ENCODE peak calls at places on chromosomes 4 and X, in four cellular contexts. One of them, this sample, is unnamed.

GRCh38 chrX:17226736-17227135 is 148.3 kb upstream of the NHS start:
- DNase-seq in stimulated activated CD4-positive, alpha-beta T cell treated with anti-CD3 and anti-CD28 coated beads, Interleukin-4, amount 100 ng/mL, for 1 hour: no peak
- DNase-seq in activated CD4-positive, alpha-beta T cell treated with anti-CD3 and anti-CD28 coated beads for 36 hours: no peak
- DNase-seq in SK-N-SH: no peak
- DNase-seq in this sample: no peak

GRCh38 chr4:7558436-7558835 is 123.7 kb upstream of the PSAPL1 start:
- DNase-seq in stimulated activated CD4-positive, alpha-beta T cell treated with anti-CD3 and anti-CD28 coated beads, Interleukin-4, amount 100 ng/mL, for 1 hour: no peak
- DNase-seq in activated CD4-positive, alpha-beta T cell treated with anti-CD3 and anti-CD28 coated beads for 36 hours: no peak
- DNase-seq in SK-N-SH: no peak
- DNase-seq in this sample: no peak

GRCh38 chr4:6908397-6909112 is 1.1 kb upstream of the TBC1D14 start:
- DNase-seq in stimulated activated CD4-positive, alpha-beta T cell treated with anti-CD3 and anti-CD28 coated beads, Interleukin-4, amount 100 ng/mL, for 1 hour: no peak
- DNase-seq in activated CD4-positive, alpha-beta T cell treated with anti-CD3 and anti-CD28 coated beads for 36 hours: no peak
- DNase-seq in SK-N-SH: peak; percentile 58
- DNase-seq in this sample: no peak

GRCh38 chr4:169137555-169137920 is 127.5 kb upstream of the CBR4 start:
- DNase-seq in stimulated activated CD4-positive, alpha-beta T cell treated with anti-CD3 and anti-CD28 coated beads, Interleukin-4, amount 100 ng/mL, for 1 hour: no peak
- DNase-seq in activated CD4-positive, alpha-beta T cell treated with anti-CD3 and anti-CD28 coated beads for 36 hours: no peak
- DNase-seq in SK-N-SH: no peak
- DNase-seq in this sample: no peak

GRCh38 chrX:10047631-10048030 is 80.5 kb downstream of the CLDN34 start:
- DNase-seq in stimulated activated CD4-positive, alpha-beta T cell treated with anti-CD3 and anti-CD28 coated beads, Interleukin-4, amount 100 ng/mL, for 1 hour: no peak
- DNase-seq in activated CD4-positive, alpha-beta T cell treated with anti-CD3 and anti-CD28 coated beads for 36 hours: no peak
- DNase-seq in SK-N-SH: no peak
- DNase-seq in this sample: no peak

GRCh38 chr4:188660796-188661195 is 521.6 kb downstream of the TRIML1 start:
- DNase-seq in stimulated activated CD4-positive, alpha-beta T cell treated with anti-CD3 and anti-CD28 coated beads, Interleukin-4, amount 100 ng/mL, for 1 hour: no peak
- DNase-seq in activated CD4-positive, alpha-beta T cell treated with anti-CD3 and anti-CD28 coated beads for 36 hours: no peak
- DNase-seq in SK-N-SH: no peak
- DNase-seq in this sample: no peak

GRCh38 chr4:24214796-24215195 is 324.9 kb upstream of the PPARGC1A start:
- DNase-seq in stimulated activated CD4-positive, alpha-beta T cell treated with anti-CD3 and anti-CD28 coated beads, Interleukin-4, amount 100 ng/mL, for 1 hour: no peak
- DNase-seq in activated CD4-positive, alpha-beta T cell treated with anti-CD3 and anti-CD28 coated beads for 36 hours: no peak
- DNase-seq in SK-N-SH: no peak
- DNase-seq in this sample: no peak

GRCh38 chr4:38230121-38230728 is 270.0 kb downstream of the PTTG2 start:
- DNase-seq in stimulated activated CD4-positive, alpha-beta T cell treated with anti-CD3 and anti-CD28 coated beads, Interleukin-4, amount 100 ng/mL, for 1 hour: no peak
- DNase-seq in activated CD4-positive, alpha-beta T cell treated with anti-CD3 and anti-CD28 coated beads for 36 hours: no peak
- DNase-seq in SK-N-SH: no peak
- DNase-seq in this sample: no peak

GRCh38 chr4:20764353-20764752 is 64.1 kb downstream of the PACRGL start:
- DNase-seq in stimulated activated CD4-positive, alpha-beta T cell treated with anti-CD3 and anti-CD28 coated beads, Interleukin-4, amount 100 ng/mL, for 1 hour: no peak
- DNase-seq in activated CD4-positive, alpha-beta T cell treated with anti-CD3 and anti-CD28 coated beads for 36 hours: no peak
- DNase-seq in SK-N-SH: no peak
- DNase-seq in this sample: no peak

GRCh38 chr4:104073245-104073644 is 353.5 kb upstream of the TACR3 start:
- DNase-seq in stimulated activated CD4-positive, alpha-beta T cell treated with anti-CD3 and anti-CD28 coated beads, Interleukin-4, amount 100 ng/mL, for 1 hour: no peak
- DNase-seq in activated CD4-positive, alpha-beta T cell treated with anti-CD3 and anti-CD28 coated beads for 36 hours: no peak
- DNase-seq in SK-N-SH: no peak
- DNase-seq in this sample: no peak

GRCh38 chr4:17526695-17527477 is 11.9 kb downstream of the CLRN2 start:
- DNase-seq in stimulated activated CD4-positive, alpha-beta T cell treated with anti-CD3 and anti-CD28 coated beads, Interleukin-4, amount 100 ng/mL, for 1 hour: no peak
- DNase-seq in activated CD4-positive, alpha-beta T cell treated with anti-CD3 and anti-CD28 coated beads for 36 hours: no peak
- DNase-seq in SK-N-SH: no peak
- DNase-seq in this sample: no peak

GRCh38 chrX:114582698-114583395 is 1.0 kb upstream of the HTR2C start:
- DNase-seq in stimulated activated CD4-positive, alpha-beta T cell treated with anti-CD3 and anti-CD28 coated beads, Interleukin-4, amount 100 ng/mL, for 1 hour: no peak
- DNase-seq in activated CD4-positive, alpha-beta T cell treated with anti-CD3 and anti-CD28 coated beads for 36 hours: no peak
- DNase-seq in SK-N-SH: no peak
- DNase-seq in this sample: no peak

GRCh38 chrX:10524578-10524977 is 95.8 kb downstream of the MID1 start:
- DNase-seq in stimulated activated CD4-positive, alpha-beta T cell treated with anti-CD3 and anti-CD28 coated beads, Interleukin-4, amount 100 ng/mL, for 1 hour: no peak
- DNase-seq in activated CD4-positive, alpha-beta T cell treated with anti-CD3 and anti-CD28 coated beads for 36 hours: no peak
- DNase-seq in SK-N-SH: no peak
- DNase-seq in this sample: no peak

GRCh38 chrX:20451936-20452335 is 185.2 kb upstream of the RPS6KA3 start:
- DNase-seq in stimulated activated CD4-positive, alpha-beta T cell treated with anti-CD3 and anti-CD28 coated beads, Interleukin-4, amount 100 ng/mL, for 1 hour: no peak
- DNase-seq in activated CD4-positive, alpha-beta T cell treated with anti-CD3 and anti-CD28 coated beads for 36 hours: no peak
- DNase-seq in SK-N-SH: no peak
- DNase-seq in this sample: no peak

GRCh38 chrX:108399427-108400165 is 38.6 kb downstream of the COL4A6 start:
- DNase-seq in stimulated activated CD4-positive, alpha-beta T cell treated with anti-CD3 and anti-CD28 coated beads, Interleukin-4, amount 100 ng/mL, for 1 hour: no peak
- DNase-seq in activated CD4-positive, alpha-beta T cell treated with anti-CD3 and anti-CD28 coated beads for 36 hours: no peak
- DNase-seq in SK-N-SH: no peak
- DNase-seq in this sample: no peak

GRCh38 chr4:126265880-126266279 is 951.1 kb downstream of the FAT4 start:
- DNase-seq in stimulated activated CD4-positive, alpha-beta T cell treated with anti-CD3 and anti-CD28 coated beads, Interleukin-4, amount 100 ng/mL, for 1 hour: no peak
- DNase-seq in activated CD4-positive, alpha-beta T cell treated with anti-CD3 and anti-CD28 coated beads for 36 hours: no peak
- DNase-seq in SK-N-SH: no peak
- DNase-seq in this sample: no peak

GRCh38 chr4:142960867-142961644 is 115.0 kb upstream of the INPP4B start:
- DNase-seq in stimulated activated CD4-positive, alpha-beta T cell treated with anti-CD3 and anti-CD28 coated beads, Interleukin-4, amount 100 ng/mL, for 1 hour: no peak
- DNase-seq in activated CD4-positive, alpha-beta T cell treated with anti-CD3 and anti-CD28 coated beads for 36 hours: no peak
- DNase-seq in SK-N-SH: no peak
- DNase-seq in this sample: no peak